ENCODE peak calls at places on chromosomes 2 and 18, in nine cellular contexts. G is germinal center, K is ELR, A is psoas muscle, W is WTC11, C is DMS153, E is nucleus accumbens, U is GM18507, N is fibroblast of pulmonary artery. L is an unnamed sample.

GRCh38 chr2:3314626-3315025 is 63.0 kb downstream of the EIPR1 start:
- DNase-seq in G (no peak), K (no peak), A (no peak), W (no peak), C (no peak), E (no peak), U (no peak), N (no peak), L (no peak)

GRCh38 chr18:10057401-10057800 is 143.6 kb downstream of the VAPA start:
- DNase-seq in G (no peak), K (no peak), A (no peak), W (no peak), C (no peak), E (no peak), U (no peak), N (no peak), L (no peak)

GRCh38 chr2:181586569-181587076 is 70.3 kb downstream of the CERKL start:
- DNase-seq in G (no peak), K (peak; percentile 1), A (no peak), W (no peak), C (peak; percentile 74), E (no peak), U (peak; percentile 23), N (no peak), L (peak; percentile 19)

GRCh38 chr2:128282976-128283810 is 35.5 kb downstream of the HS6ST1 start:
- DNase-seq in G (no peak), K (no peak), A (peak; percentile 55), W (no peak), C (no peak), E (no peak), U (no peak), N (no peak), L (no peak)

GRCh38 chr2:25699206-25699605 is 25.8 kb upstream of the DTNB start:
- DNase-seq in G (no peak), K (no peak), A (no peak), W (no peak), C (no peak), E (no peak), U (no peak), N (no peak), L (no peak)

GRCh38 chr18:6056171-6056932 is 161.0 kb upstream of the TMEM200C start:
- DNase-seq in G (peak; percentile 6), K (peak; percentile 41), A (no peak), W (no peak), C (no peak), E (no peak), U (no peak), N (peak; percentile 59), L (no peak)

GRCh38 chr18:36634573-36635216 is 194.1 kb downstream of the TPGS2 start:
- DNase-seq in G (no peak), K (peak; percentile 26), A (no peak), W (no peak), C (no peak), E (no peak), U (no peak), N (no peak), L (no peak)

GRCh38 chr2:211367711-211368110 is 811.3 kb downstream of the CPS1 start:
- DNase-seq in G (no peak), K (peak; percentile 75), A (no peak), W (no peak), C (no peak), E (no peak), U (no peak), N (no peak), L (no peak)

GRCh38 chr18:46167971-46168370 is 63.8 kb downstream of the HAUS1 start:
- DNase-seq in G (peak; percentile 87), K (no peak), A (no peak), W (no peak), C (no peak), E (no peak), U (peak; percentile 39), N (no peak), L (peak; percentile 58)

GRCh38 chr2:189579585-189579984 is 1.0 kb downstream of the SLC40A1 start:
- DNase-seq in G (no peak), K (no peak), A (no peak), W (no peak), C (no peak), E (no peak), U (no peak), N (peak; percentile 69), L (no peak)

GRCh38 chr2:16633632-16634430 is 31.8 kb downstream of the CYRIA start:
- DNase-seq in G (no peak), K (no peak), A (no peak), W (no peak), C (no peak), E (no peak), U (no peak), N (peak; percentile 59), L (no peak)

GRCh38 chr2:126722081-126722480 is 66.1 kb downstream of the GYPC start:
- DNase-seq in G (no peak), K (no peak), A (no peak), W (no peak), C (no peak), E (no peak), U (no peak), N (no peak), L (no peak)

GRCh38 chr18:42078711-42079110 is 123.7 kb downstream of the PIK3C3 start:
- DNase-seq in G (no peak), K (no peak), A (no peak), W (no peak), C (no peak), E (no peak), U (no peak), N (peak; percentile 57), L (no peak)

GRCh38 chr2:71933467-71934319 is 214.0 kb downstream of the CYP26B1 start:
- DNase-seq in G (no peak), K (peak; percentile 31), A (no peak), W (no peak), C (peak; percentile 18), E (no peak), U (no peak), N (no peak), L (no peak)

GRCh38 chr2:17362956-17363355 is 155.3 kb downstream of the RAD51AP2 start:
- DNase-seq in G (no peak), K (no peak), A (no peak), W (no peak), C (no peak), E (no peak), U (no peak), N (no peak), L (no peak)

GRCh38 chr2:210224660-210225460 is at the start of gene ACADL:
- DNase-seq in G (peak; percentile 11), K (peak; percentile 48), A (peak; percentile 85), W (peak; percentile 65), C (no peak), E (peak; percentile 4), U (no peak), N (peak; percentile 2), L (no peak)

GRCh38 chr18:74549591-74550104 is 15.3 kb downstream of the CNDP1 start:
- DNase-seq in G (no peak), K (no peak), A (no peak), W (no peak), C (no peak), E (no peak), U (no peak), N (no peak), L (no peak)

GRCh38 chr2:133434962-133435668 is 133.1 kb downstream of the NCKAP5 start:
- DNase-seq in G (no peak), K (peak; percentile 49), A (no peak), W (no peak), C (peak; percentile 91), E (no peak), U (no peak), N (peak; percentile 67), L (no peak)

GRCh38 chr2:180573951-180574350 is 406.5 kb upstream of the UBE2E3 start:
- DNase-seq in G (no peak), K (peak; percentile 90), A (no peak), W (no peak), C (peak; percentile 79), E (no peak), U (no peak), N (peak; percentile 50), L (no peak)

GRCh38 chr2:32532341-32532740 is 95.5 kb upstream of the TTC27 start:
- DNase-seq in G (no peak), K (no peak), A (no peak), W (no peak), C (no peak), E (no peak), U (no peak), N (no peak), L (no peak)

GRCh38 chr18:50619833-50620232 is 59.9 kb downstream of the MAPK4 start:
- DNase-seq in G (no peak), K (no peak), A (no peak), W (no peak), C (no peak), E (no peak), U (no peak), N (no peak), L (no peak)

GRCh38 chr2:181036848-181037603 is 56.6 kb downstream of the UBE2E3 start:
- DNase-seq in G (no peak), K (peak; percentile 90), A (no peak), W (no peak), C (no peak), E (no peak), U (no peak), N (peak; percentile 76), L (no peak)

GRCh38 chr2:26627350-26628105 is 13.6 kb downstream of the CIB4 start:
- DNase-seq in G (no peak), K (no peak), A (no peak), W (no peak), C (no peak), E (no peak), U (no peak), N (no peak), L (no peak)

GRCh38 chr2:169768262-169768995 is 30.2 kb upstream of the SSB start:
- DNase-seq in G (peak; percentile 38), K (no peak), A (peak; percentile 52), W (peak; percentile 21), C (no peak), E (no peak), U (no peak), N (no peak), L (no peak)

GRCh38 chr2:96890252-96890651 is 20.4 kb upstream of the SEMA4C start:
- DNase-seq in G (no peak), K (no peak), A (no peak), W (no peak), C (no peak), E (no peak), U (no peak), N (no peak), L (no peak)

GRCh38 chr2:209619782-209620181 is 151.8 kb upstream of the UNC80 start:
- DNase-seq in G (peak; percentile 25), K (no peak), A (no peak), W (no peak), C (no peak), E (no peak), U (no peak), N (peak; percentile 14), L (no peak)

GRCh38 chr2:205802069-205802468 is 119.8 kb downstream of the NRP2 start:
- DNase-seq in G (no peak), K (no peak), A (no peak), W (no peak), C (peak; percentile 18), E (no peak), U (no peak), N (no peak), L (no peak)

GRCh38 chr2:207614824-207615223 is 10.4 kb downstream of the METTL21A start:
- DNase-seq in G (no peak), K (no peak), A (no peak), W (no peak), C (no peak), E (no peak), U (no peak), N (no peak), L (no peak)

GRCh38 chr18:1627494-1627893 is 722.8 kb downstream of the ADCYAP1 start:
- DNase-seq in G (no peak), K (no peak), A (no peak), W (no peak), C (no peak), E (no peak), U (no peak), N (no peak), L (no peak)